ENCODE peak calls at places on chromosome 5, in five cellular contexts. F is Peyer's patch, I is osteoblast, O is hepatocyte, B is ovary. W is an unnamed sample.
A peak's percentile ranks its signal among the peaks of the same experiment; 100 is the strongest.

GRCh38 chr5:14777932-14778788 is 93.4 kb downstream of the ANKH start:
- DNase-seq in F (no peak), I (no peak), B (no peak), O (no peak), W (no peak)

GRCh38 chr5:177113566-177114424 is 19.8 kb upstream of the NSD1 start:
- DNase-seq in I (peak; percentile 99), F (peak; percentile 92), B (peak; percentile 79), O (peak; percentile 82), W (peak; percentile 90)

GRCh38 chr5:127313847-127314473 is 23.4 kb downstream of the MEGF10 start:
- DNase-seq in B (peak; percentile 29), I (peak; percentile 82), O (peak; percentile 61), F (peak; percentile 85), W (peak; percentile 59)

GRCh38 chr5:57032151-57032551 is 80.2 kb upstream of the MIER3 start:
- DNase-seq in F (peak; percentile 86), I (no peak), B (no peak), O (peak; percentile 50), W (no peak)

GRCh38 chr5:4882186-4882585 is 257.9 kb upstream of the ADAMTS16 start:
- DNase-seq in I (no peak), B (no peak), F (no peak), O (no peak), W (no peak)

GRCh38 chr5:17219006-17219422 is 1.6 kb downstream of the BASP1 start:
- DNase-seq in I (peak; percentile 66), F (peak; percentile 54), B (peak; percentile 35), O (peak; percentile 69), W (no peak)

GRCh38 chr5:142674438-142675210 is 11.3 kb downstream of the FGF1 start:
- DNase-seq in I (peak; percentile 93), B (no peak), F (no peak), O (no peak), W (no peak)

GRCh38 chr5:79454043-79454442 is 59.9 kb downstream of the HOMER1 start:
- DNase-seq in F (no peak), B (no peak), I (no peak), O (no peak), W (no peak)

GRCh38 chr5:38853753-38854470 is 8.1 kb downstream of the OSMR start:
- DNase-seq in I (peak; percentile 94), F (no peak), B (no peak), O (peak; percentile 44), W (no peak)

GRCh38 chr5:56760723-56761122 is 54.6 kb upstream of the MAP3K1 start:
- DNase-seq in O (no peak), F (no peak), B (no peak), I (no peak), W (no peak)

GRCh38 chr5:164188733-164189148 is 683.3 kb downstream of the MAT2B start:
- DNase-seq in F (no peak), O (no peak), I (peak; percentile 4), B (no peak), W (peak; percentile 36)

GRCh38 chr5:141883948-141884318 is 5.7 kb upstream of the PCDH1 start:
- DNase-seq in B (no peak), I (peak; percentile 18), F (no peak), O (no peak), W (no peak)

GRCh38 chr5:168669668-168670378 is 90.7 kb upstream of the PANK3 start:
- DNase-seq in O (no peak), B (no peak), I (no peak), F (no peak), W (no peak)

GRCh38 chr5:145825751-145826180 is 9.4 kb downstream of the PRELID2 start:
- DNase-seq in I (no peak), F (no peak), O (peak; percentile 75), B (no peak), W (no peak)

GRCh38 chr5:75639912-75640311 is 28.7 kb downstream of the ANKDD1B start:
- DNase-seq in I (no peak), O (no peak), F (no peak), B (no peak), W (no peak)

GRCh38 chr5:143536364-143536763 is 132.9 kb upstream of the NR3C1 start:
- DNase-seq in F (no peak), I (peak; percentile 89), O (peak; percentile 35), B (no peak), W (no peak)

GRCh38 chr5:102418531-102418930 is 80.3 kb downstream of the SLCO6A1 start:
- DNase-seq in B (no peak), F (no peak), O (no peak), I (no peak), W (no peak)
- H3K27me3 ChIP-seq in B (no peaks in the 10 kb centered on the region), F (no peaks in the 10 kb centered on the region), O (no peaks in the 10 kb centered on the region), I (no peaks in the 10 kb centered on the region), W (no peaks in the 10 kb centered on the region)

DNA sequence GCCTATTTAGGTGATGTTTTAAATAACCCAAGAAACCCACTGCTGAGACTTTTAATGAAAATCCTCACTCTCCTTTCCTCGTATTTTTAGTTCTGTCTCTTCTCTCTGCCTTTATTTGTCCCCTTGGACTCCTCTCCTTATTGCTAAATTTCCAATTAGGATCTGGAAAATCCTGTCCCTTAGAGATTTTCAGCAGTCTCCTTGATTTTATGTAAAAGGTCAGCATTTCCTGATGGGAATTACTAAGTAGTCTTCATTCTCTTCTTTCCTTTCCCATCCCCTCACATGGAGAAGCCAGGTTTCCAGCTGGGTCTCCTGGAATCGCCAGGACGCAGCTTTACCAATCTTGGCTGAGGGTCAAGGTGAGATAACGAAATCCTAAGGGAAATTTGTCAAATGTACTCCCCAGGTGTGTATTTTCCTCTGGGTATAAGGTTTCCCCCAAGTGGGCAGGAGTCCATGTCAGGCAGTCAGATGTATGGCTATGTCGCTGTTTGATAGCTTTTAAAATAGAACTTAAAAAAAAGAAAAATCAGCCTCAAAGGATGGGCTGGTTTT is 11.7 kb downstream of the STC2 start:
- DNase-seq in O (no peak), B (no peak), F (no peak), I (no peak), W (no peak)
- H3K27ac ChIP-seq in O (peak overlapping the region; percentile 81), B (no peak overlapping the region), F (no peak overlapping the region), I (peak overlapping the region; percentile 81), W (no peak overlapping the region)

DNA sequence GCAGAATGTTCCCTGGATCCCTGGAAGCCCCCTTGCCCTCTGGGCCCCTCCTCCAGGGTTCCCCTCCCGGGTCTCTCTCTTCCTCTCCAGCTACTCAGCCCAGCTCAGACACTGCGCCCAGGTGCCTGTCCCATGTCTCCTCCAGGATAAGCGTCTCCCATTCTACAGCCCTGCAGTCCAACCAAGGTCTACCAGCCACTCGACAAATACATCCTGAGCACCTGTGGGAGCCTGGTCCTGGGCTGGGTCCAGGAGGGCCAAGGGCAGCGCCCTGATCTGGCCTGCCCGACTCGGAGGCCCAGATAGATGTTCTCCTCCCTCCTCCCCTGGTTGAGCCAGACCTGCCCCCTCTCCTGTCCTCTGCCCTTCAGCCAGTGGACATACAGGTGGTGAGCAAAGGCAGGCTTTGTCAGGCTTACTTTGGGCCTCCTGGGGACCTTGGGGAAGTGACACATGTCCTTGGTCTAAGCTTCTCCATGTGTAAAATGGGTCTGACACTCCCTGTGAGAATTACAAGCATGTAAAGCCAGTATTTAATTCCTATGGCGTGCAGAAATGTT is 1.4 kb downstream of the FLT4 start:
- DNase-seq in B (no peak), F (peak; percentile 27), I (peak; percentile 88), O (peak; percentile 1), W (no peak)
- H3K27me3 ChIP-seq in B (no peaks in the 10 kb centered on the region), F (no peaks in the 10 kb centered on the region), I (peaks cover 36% of the 10 kb centered on the region), O (peaks cover 73% of the 10 kb centered on the region), W (no peaks in the 10 kb centered on the region)

DNA sequence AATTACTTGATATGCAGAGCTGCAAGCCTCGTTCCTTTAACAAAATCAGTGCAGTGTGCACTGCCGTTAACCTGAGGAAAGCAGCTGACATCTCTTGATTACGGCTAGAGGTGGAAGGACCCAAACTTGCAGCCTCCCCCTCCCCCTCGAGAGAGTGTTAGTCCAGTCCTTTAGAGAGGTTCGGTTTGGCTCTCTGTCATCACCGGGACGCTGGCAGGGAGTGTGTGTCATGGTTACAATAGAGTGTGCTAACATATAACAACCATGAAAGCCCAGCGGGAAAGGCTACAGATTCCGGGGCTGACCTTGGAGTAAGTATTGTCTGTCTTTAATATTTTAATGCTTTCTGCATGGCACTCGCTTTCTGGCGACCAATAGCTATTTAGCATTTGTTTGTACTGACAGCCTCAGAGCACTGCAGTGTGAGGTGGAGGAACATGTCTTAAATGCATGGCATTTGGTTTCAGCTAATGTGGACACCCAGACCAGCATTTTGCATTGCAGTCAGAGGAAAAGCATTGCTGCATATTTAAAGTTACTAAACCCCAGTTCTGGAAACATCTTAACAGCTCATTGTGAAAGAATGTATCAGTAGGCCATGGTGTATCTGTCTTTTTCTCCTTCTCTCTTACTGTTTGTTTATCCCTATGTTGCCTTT is 237.5 kb downstream of the CD180 start:
- DNase-seq in B (peak; percentile 30), I (no peak), O (peak; percentile 39), F (no peak), W (peak; percentile 17)
- H3K27ac ChIP-seq in B (no peak overlapping the region), I (peak overlapping the region; percentile 71), O (peak overlapping the region; percentile 73), F (peak overlapping the region; percentile 21), W (no peak overlapping the region)

GRCh38 chr5:134116789-134117761 is 2.6 kb downstream of the TCF7 start:
- DNase-seq in I (peak; percentile 74), O (no peak), B (no peak), F (no peak), W (no peak)

GRCh38 chr5:134114886-134115805 is 665 bp downstream of the TCF7 start:
- DNase-seq in O (peak; percentile 60), I (peak; percentile 93), F (peak; percentile 83), B (no peak), W (no peak)

GRCh38 chr5:134113908-134114875 is at the start of gene TCF7:
- DNase-seq in F (peak; percentile 90), I (peak; percentile 100), O (peak; percentile 94), B (peak; percentile 83), W (peak; percentile 77)

GRCh38 chr5:134116291-134116690 is 1.8 kb downstream of the TCF7 start:
- DNase-seq in O (no peak), B (no peak), I (peak; percentile 71), F (no peak), W (no peak)

GRCh38 chr5:134115806-134116175 is 1.3 kb downstream of the TCF7 start:
- DNase-seq in O (peak; percentile 33), F (no peak), I (peak; percentile 95), B (no peak), W (no peak)
- H3K27me3 ChIP-seq in O (peaks cover 17% of the 10 kb centered on the region), F (no peaks in the 10 kb centered on the region), I (no peaks in the 10 kb centered on the region), B (no peaks in the 10 kb centered on the region), W (peaks cover 4% of the 10 kb centered on the region)

DNA sequence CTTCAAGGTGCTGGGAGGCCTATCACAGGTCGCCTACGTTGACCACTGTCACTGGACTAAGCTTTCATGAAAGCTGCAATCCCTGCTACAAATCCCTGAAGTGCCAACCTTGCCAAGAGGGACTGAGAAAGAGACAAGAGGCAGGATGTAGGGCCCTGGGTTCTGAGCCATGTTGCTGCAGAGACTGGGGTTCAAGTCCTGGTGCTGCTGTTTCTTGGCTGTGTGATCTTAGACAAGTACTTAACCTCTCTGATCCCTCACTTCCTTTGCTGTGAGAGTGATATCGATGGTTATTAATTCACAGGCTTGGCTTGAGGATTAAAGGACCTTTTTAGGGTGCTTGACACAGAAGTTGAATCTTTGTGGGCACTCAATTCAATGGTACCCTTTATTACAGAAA is 15.5 kb downstream of the CSF1R start:
- DNase-seq in B (no peak), O (no peak), F (peak; percentile 14), I (no peak), W (no peak)
- H3K27ac ChIP-seq in B (no peak overlapping the region), O (no peak overlapping the region), F (no peak overlapping the region), I (no peak overlapping the region), W (no peak overlapping the region)

GRCh38 chr5:78016831-78017529 is 240.8 kb upstream of the TBCA start:
- DNase-seq in O (no peak), B (no peak), I (no peak), F (no peak), W (no peak)
- H3K27me3 ChIP-seq in O (no peaks in the 10 kb centered on the region), B (no peaks in the 10 kb centered on the region), I (no peaks in the 10 kb centered on the region), F (no peaks in the 10 kb centered on the region), W (no peaks in the 10 kb centered on the region)